ENCODE peak calls at places on chromosome 4, in eight cellular contexts. One of them, this sample, is unnamed.

GRCh38 chr4:144575181-144575580 is 70.8 kb upstream of the HHIP start:
- DNase-seq in AG04450: no peak
- DNase-seq in brain microvascular endothelial cell: no peak
- DNase-seq in K562: no peak
- DNase-seq in left ventricle myocardium inferior: no peak
- DNase-seq in AG09309: no peak
- DNase-seq in lower lobe of right lung: no peak
- DNase-seq in pancreas: no peak
- DNase-seq in this sample: no peak

GRCh38 chr4:153364061-153364460 is 19.6 kb downstream of the MND1 start:
- DNase-seq in AG04450: no peak
- DNase-seq in brain microvascular endothelial cell: peak; percentile 7
- DNase-seq in K562: no peak
- DNase-seq in pancreas: no peak
- DNase-seq in lower lobe of right lung: no peak
- DNase-seq in AG09309: no peak
- DNase-seq in left ventricle myocardium inferior: no peak
- DNase-seq in this sample: no peak

GRCh38 chr4:48333587-48333986 is 7.7 kb upstream of the SLAIN2 start:
- DNase-seq in pancreas: no peak
- DNase-seq in K562: no peak
- DNase-seq in left ventricle myocardium inferior: no peak
- DNase-seq in AG04450: no peak
- DNase-seq in brain microvascular endothelial cell: no peak
- DNase-seq in lower lobe of right lung: no peak
- DNase-seq in AG09309: no peak
- DNase-seq in this sample: no peak

GRCh38 chr4:79913581-79913980 is 159.4 kb downstream of the ANTXR2 start:
- DNase-seq in K562: no peak
- DNase-seq in AG09309: peak; percentile 17
- DNase-seq in brain microvascular endothelial cell: peak; percentile 77
- DNase-seq in lower lobe of right lung: no peak
- DNase-seq in left ventricle myocardium inferior: no peak
- DNase-seq in AG04450: peak; percentile 11
- DNase-seq in pancreas: no peak
- DNase-seq in this sample: no peak

GRCh38 chr4:139919513-139919912 is 234.5 kb downstream of the MAML3 start:
- DNase-seq in left ventricle myocardium inferior: peak; percentile 21
- DNase-seq in pancreas: no peak
- DNase-seq in brain microvascular endothelial cell: peak; percentile 56
- DNase-seq in AG09309: no peak
- DNase-seq in AG04450: no peak
- DNase-seq in lower lobe of right lung: no peak
- DNase-seq in K562: no peak
- DNase-seq in this sample: no peak

GRCh38 chr4:107900067-107900466 is 31.3 kb upstream of the CYP2U1 start:
- DNase-seq in pancreas: no peak
- DNase-seq in AG09309: no peak
- DNase-seq in left ventricle myocardium inferior: no peak
- DNase-seq in lower lobe of right lung: no peak
- DNase-seq in K562: no peak
- DNase-seq in AG04450: no peak
- DNase-seq in brain microvascular endothelial cell: no peak
- DNase-seq in this sample: no peak

GRCh38 chr4:52038109-52038912 is at the start of gene SGCB:
- DNase-seq in pancreas: peak; percentile 45
- DNase-seq in AG09309: no peak
- DNase-seq in brain microvascular endothelial cell: no peak
- DNase-seq in AG04450: no peak
- DNase-seq in left ventricle myocardium inferior: peak; percentile 76
- DNase-seq in lower lobe of right lung: peak; percentile 71
- DNase-seq in K562: peak; percentile 34
- DNase-seq in this sample: no peak

GRCh38 chr4:169201144-169202124 is 69.3 kb downstream of the SH3RF1 start:
- DNase-seq in AG09309: no peak
- DNase-seq in left ventricle myocardium inferior: no peak
- DNase-seq in lower lobe of right lung: no peak
- DNase-seq in pancreas: no peak
- DNase-seq in brain microvascular endothelial cell: no peak
- DNase-seq in AG04450: no peak
- DNase-seq in K562: no peak
- DNase-seq in this sample: no peak

GRCh38 chr4:8181119-8181518 is 18.0 kb upstream of the SH3TC1 start:
- DNase-seq in pancreas: no peak
- DNase-seq in lower lobe of right lung: no peak
- DNase-seq in AG04450: no peak
- DNase-seq in left ventricle myocardium inferior: no peak
- DNase-seq in K562: no peak
- DNase-seq in brain microvascular endothelial cell: no peak
- DNase-seq in AG09309: no peak
- DNase-seq in this sample: no peak

GRCh38 chr4:142516686-142517145 is 329.4 kb downstream of the INPP4B start:
- DNase-seq in AG09309: peak; percentile 67
- DNase-seq in left ventricle myocardium inferior: no peak
- DNase-seq in lower lobe of right lung: no peak
- DNase-seq in K562: no peak
- DNase-seq in brain microvascular endothelial cell: no peak
- DNase-seq in pancreas: no peak
- DNase-seq in AG04450: no peak
- DNase-seq in this sample: no peak

GRCh38 chr4:5708171-5708828 is at the start of gene EVC2:
- DNase-seq in AG09309: no peak
- DNase-seq in pancreas: peak; percentile 44
- DNase-seq in brain microvascular endothelial cell: peak; percentile 31
- DNase-seq in left ventricle myocardium inferior: peak; percentile 80
- DNase-seq in lower lobe of right lung: peak; percentile 76
- DNase-seq in K562: no peak
- DNase-seq in AG04450: no peak
- DNase-seq in this sample: peak; percentile 10

GRCh38 chr4:10063544-10064300 is 42.4 kb upstream of the SLC2A9 start:
- DNase-seq in AG04450: peak; percentile 42
- DNase-seq in pancreas: peak; percentile 35
- DNase-seq in brain microvascular endothelial cell: peak; percentile 73
- DNase-seq in K562: no peak
- DNase-seq in left ventricle myocardium inferior: peak; percentile 56
- DNase-seq in lower lobe of right lung: peak; percentile 66
- DNase-seq in AG09309: peak; percentile 45
- DNase-seq in this sample: peak; percentile 77

GRCh38 chr4:89715611-89716010 is 121.3 kb downstream of the SNCA start:
- DNase-seq in AG09309: no peak
- DNase-seq in left ventricle myocardium inferior: no peak
- DNase-seq in brain microvascular endothelial cell: no peak
- DNase-seq in AG04450: no peak
- DNase-seq in K562: no peak
- DNase-seq in pancreas: no peak
- DNase-seq in lower lobe of right lung: no peak
- DNase-seq in this sample: no peak

GRCh38 chr4:38015886-38016515 is 55.8 kb downstream of the PTTG2 start:
- DNase-seq in AG04450: no peak
- DNase-seq in left ventricle myocardium inferior: no peak
- DNase-seq in AG09309: no peak
- DNase-seq in brain microvascular endothelial cell: no peak
- DNase-seq in K562: no peak
- DNase-seq in pancreas: no peak
- DNase-seq in lower lobe of right lung: no peak
- DNase-seq in this sample: no peak

GRCh38 chr4:78652282-78652876 is 100.8 kb downstream of the ANXA3 start:
- DNase-seq in K562: no peak
- DNase-seq in lower lobe of right lung: no peak
- DNase-seq in brain microvascular endothelial cell: no peak
- DNase-seq in left ventricle myocardium inferior: no peak
- DNase-seq in AG04450: no peak
- DNase-seq in pancreas: no peak
- DNase-seq in AG09309: no peak
- DNase-seq in this sample: no peak

GRCh38 chr4:85548116-85548515 is 73.2 kb downstream of the ARHGAP24 start:
- DNase-seq in AG04450: no peak
- DNase-seq in K562: no peak
- DNase-seq in lower lobe of right lung: no peak
- DNase-seq in AG09309: no peak
- DNase-seq in pancreas: no peak
- DNase-seq in brain microvascular endothelial cell: no peak
- DNase-seq in left ventricle myocardium inferior: no peak
- DNase-seq in this sample: no peak

GRCh38 chr4:142473960-142474338 is 372.2 kb downstream of the INPP4B start:
- DNase-seq in K562: no peak
- DNase-seq in AG04450: no peak
- DNase-seq in pancreas: no peak
- DNase-seq in lower lobe of right lung: no peak
- DNase-seq in left ventricle myocardium inferior: no peak
- DNase-seq in AG09309: no peak
- DNase-seq in brain microvascular endothelial cell: no peak
- DNase-seq in this sample: no peak

DNA sequence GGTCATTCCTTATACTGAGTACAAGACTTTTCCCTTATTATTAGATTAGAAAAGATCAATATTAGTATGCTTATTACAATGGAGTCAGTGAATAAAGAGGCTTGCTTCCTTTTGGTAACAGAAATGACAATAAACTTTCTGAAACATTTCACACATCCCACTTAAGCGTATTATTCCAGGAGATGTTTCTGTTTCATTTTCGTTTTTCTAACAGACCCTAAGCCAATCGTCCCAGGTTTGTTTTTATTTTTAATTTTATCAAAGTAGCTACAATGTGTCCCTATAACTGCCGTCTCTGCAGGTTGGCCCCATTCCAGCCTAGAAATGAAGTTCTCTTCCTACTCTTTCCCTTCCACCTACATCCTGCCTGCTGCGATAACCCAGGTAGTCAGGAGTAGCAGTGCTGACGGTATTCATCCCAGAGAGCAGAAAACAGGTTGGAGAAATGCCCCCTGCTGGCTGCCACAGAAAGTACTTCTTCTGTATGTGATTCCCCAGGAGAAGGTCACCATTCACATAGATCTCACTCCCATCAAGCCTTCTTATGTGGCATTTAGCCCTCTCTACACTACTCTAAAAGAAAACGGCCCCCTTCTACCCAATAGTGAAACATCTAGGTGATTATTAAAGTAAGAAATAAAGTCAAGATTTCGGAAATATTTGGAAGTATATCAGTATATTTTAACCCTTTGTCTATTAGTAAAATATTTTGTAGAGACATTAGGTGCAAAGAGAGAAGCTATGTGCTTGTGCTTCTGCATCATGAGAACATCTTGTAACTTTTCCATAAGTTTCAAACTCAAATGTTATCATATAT is 40.4 kb downstream of the ENPEP start:
- DNase-seq in brain microvascular endothelial cell: peak; percentile 63
- DNase-seq in left ventricle myocardium inferior: peak; percentile 35
- DNase-seq in K562: peak; percentile 46
- DNase-seq in AG04450: no peak
- DNase-seq in lower lobe of right lung: peak; percentile 65
- DNase-seq in pancreas: peak; percentile 78
- DNase-seq in AG09309: no peak
- DNase-seq in this sample: peak; percentile 53
- TF ChIP-seq CTCF in brain microvascular endothelial cell: peak; percentile 91
- TF ChIP-seq CTCF in left ventricle myocardium inferior: peak; percentile 79
- TF ChIP-seq CTCF in K562: peak; percentile 81
- TF ChIP-seq CTCF in AG04450: peak; percentile 86
- TF ChIP-seq CTCF in lower lobe of right lung: peak; percentile 69
- TF ChIP-seq CTCF in pancreas: peak; percentile 73
- TF ChIP-seq CTCF in AG09309: peak; percentile 84
- TF ChIP-seq CTCF in this sample: peak; percentile 82

GRCh38 chr4:118839221-118839927 is 3.4 kb upstream of the SEC24D start:
- DNase-seq in pancreas: no peak
- DNase-seq in AG09309: no peak
- DNase-seq in brain microvascular endothelial cell: no peak
- DNase-seq in K562: no peak
- DNase-seq in AG04450: no peak
- DNase-seq in lower lobe of right lung: no peak
- DNase-seq in left ventricle myocardium inferior: no peak
- DNase-seq in this sample: no peak
- TF ChIP-seq CTCF in pancreas: no peak
- TF ChIP-seq CTCF in AG09309: no peak
- TF ChIP-seq CTCF in brain microvascular endothelial cell: no peak
- TF ChIP-seq CTCF in K562: no peak
- TF ChIP-seq CTCF in AG04450: no peak
- TF ChIP-seq CTCF in lower lobe of right lung: no peak
- TF ChIP-seq CTCF in left ventricle myocardium inferior: no peak
- TF ChIP-seq CTCF in this sample: no peak

DNA sequence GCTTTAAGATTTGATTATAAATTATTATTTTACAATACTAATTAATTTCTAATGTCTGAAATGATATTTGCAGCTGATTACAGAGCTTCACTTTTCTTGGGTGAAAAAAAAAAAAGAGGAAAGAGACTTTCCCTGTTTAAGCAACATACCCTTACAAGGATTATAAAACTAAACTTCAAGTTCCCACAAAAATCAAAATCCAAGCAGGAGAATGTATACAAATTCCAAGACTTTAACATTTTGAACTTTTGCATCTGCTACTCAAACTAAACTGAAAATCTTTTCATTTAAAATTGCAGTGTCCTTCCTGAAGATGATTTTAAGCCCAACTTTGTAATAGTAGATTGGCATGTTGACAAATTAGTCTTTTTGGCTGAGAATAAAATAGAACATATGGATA is 742.4 kb upstream of the INTU start:
- DNase-seq in pancreas: no peak
- DNase-seq in AG09309: no peak
- DNase-seq in lower lobe of right lung: no peak
- DNase-seq in AG04450: no peak
- DNase-seq in left ventricle myocardium inferior: no peak
- DNase-seq in brain microvascular endothelial cell: no peak
- DNase-seq in K562: no peak
- DNase-seq in this sample: no peak
- TF ChIP-seq CTCF in pancreas: no peak
- TF ChIP-seq CTCF in AG09309: no peak
- TF ChIP-seq CTCF in lower lobe of right lung: no peak
- TF ChIP-seq CTCF in AG04450: no peak
- TF ChIP-seq CTCF in left ventricle myocardium inferior: no peak
- TF ChIP-seq CTCF in brain microvascular endothelial cell: no peak
- TF ChIP-seq CTCF in K562: no peak
- TF ChIP-seq CTCF in this sample: no peak

GRCh38 chr4:878796-879729 is 53.1 kb downstream of the GAK start:
- DNase-seq in lower lobe of right lung: no peak
- DNase-seq in K562: no peak
- DNase-seq in pancreas: no peak
- DNase-seq in left ventricle myocardium inferior: no peak
- DNase-seq in AG04450: no peak
- DNase-seq in brain microvascular endothelial cell: no peak
- DNase-seq in AG09309: no peak
- DNase-seq in this sample: no peak

GRCh38 chr4:875818-876423 is 50.0 kb upstream of the CPLX1 start:
- DNase-seq in lower lobe of right lung: no peak
- DNase-seq in left ventricle myocardium inferior: no peak
- DNase-seq in AG04450: no peak
- DNase-seq in K562: no peak
- DNase-seq in AG09309: no peak
- DNase-seq in pancreas: no peak
- DNase-seq in brain microvascular endothelial cell: no peak
- DNase-seq in this sample: no peak

GRCh38 chr4:877502-877901 is 51.6 kb upstream of the CPLX1 start:
- DNase-seq in lower lobe of right lung: no peak
- DNase-seq in AG09309: no peak
- DNase-seq in pancreas: no peak
- DNase-seq in left ventricle myocardium inferior: no peak
- DNase-seq in AG04450: no peak
- DNase-seq in K562: no peak
- DNase-seq in brain microvascular endothelial cell: no peak
- DNase-seq in this sample: no peak

GRCh38 chr4:874971-875817 is 49.3 kb upstream of the CPLX1 start:
- DNase-seq in K562: no peak
- DNase-seq in lower lobe of right lung: no peak
- DNase-seq in AG04450: no peak
- DNase-seq in left ventricle myocardium inferior: no peak
- DNase-seq in AG09309: no peak
- DNase-seq in brain microvascular endothelial cell: no peak
- DNase-seq in pancreas: no peak
- DNase-seq in this sample: no peak

GRCh38 chr4:876780-877179 is 50.9 kb upstream of the CPLX1 start:
- DNase-seq in K562: no peak
- DNase-seq in left ventricle myocardium inferior: no peak
- DNase-seq in AG04450: no peak
- DNase-seq in brain microvascular endothelial cell: no peak
- DNase-seq in pancreas: no peak
- DNase-seq in lower lobe of right lung: no peak
- DNase-seq in AG09309: no peak
- DNase-seq in this sample: no peak
- TF ChIP-seq CTCF in K562: peak; percentile 34
- TF ChIP-seq CTCF in left ventricle myocardium inferior: no peak
- TF ChIP-seq CTCF in AG04450: peak; percentile 21
- TF ChIP-seq CTCF in brain microvascular endothelial cell: peak; percentile 48
- TF ChIP-seq CTCF in pancreas: no peak
- TF ChIP-seq CTCF in lower lobe of right lung: no peak
- TF ChIP-seq CTCF in AG09309: peak; percentile 15
- TF ChIP-seq CTCF in this sample: peak; percentile 15